ENCODE peak calls at places on chromosomes 2 and 18, in six cellular contexts. X is mesendoderm, T is neuronal stem cell, R is IMR-90, E is mesenchymal stem cell, J is H1. V is an unnamed sample.

GRCh38 chr2:215693269-215693998 is 257.6 kb upstream of the FN1 start:
- DNase-seq in X (peak), T (no peak), R (peak), E (peak), J (no peak), V (no peak)

GRCh38 chr2:42931818-42932195 is 139.4 kb upstream of the HAAO start:
- DNase-seq in X (peak), T (no peak), R (peak), E (no peak), J (no peak), V (no peak)

GRCh38 chr2:46385786-46386577 is 88.8 kb downstream of the EPAS1 start:
- DNase-seq in X (no peak), T (no peak), R (peak), E (no peak), J (no peak), V (peak)

GRCh38 chr2:110157153-110157793 is 41.7 kb upstream of the MALL start:
- DNase-seq in X (peak), T (peak), R (peak), E (peak), J (no peak), V (no peak)

GRCh38 chr18:10559566-10560456 is 34.0 kb downstream of the NAPG start:
- DNase-seq in X (peak), T (no peak), R (peak), E (no peak), J (no peak), V (peak)

GRCh38 chr2:54570925-54571694 is 115.0 kb downstream of the SPTBN1 start:
- DNase-seq in X (no peak), T (no peak), R (peak), E (peak), J (no peak), V (no peak)

GRCh38 chr2:99403084-99403483 is 65.9 kb downstream of the EIF5B start:
- DNase-seq in X (no peak), T (no peak), R (peak), E (no peak), J (no peak), V (no peak)

GRCh38 chr2:230765611-230766300 is 53.1 kb downstream of the CAB39 start:
- DNase-seq in X (peak), T (no peak), R (no peak), E (no peak), J (no peak), V (no peak)

GRCh38 chr18:49849331-49850217 is 36.2 kb upstream of the ACAA2 start:
- DNase-seq in X (peak), T (peak), R (peak), E (peak), J (peak), V (peak)

GRCh38 chr18:48660346-48661228 is 121.8 kb downstream of the CTIF start:
- DNase-seq in X (no peak), T (no peak), R (no peak), E (no peak), J (no peak), V (no peak)

GRCh38 chr18:54736981-54737380 is 91.3 kb upstream of the RAB27B start:
- DNase-seq in X (no peak), T (no peak), R (peak), E (peak), J (no peak), V (no peak)

GRCh38 chr2:132384491-132385186 is 32.0 kb upstream of the GPR39 start:
- DNase-seq in X (no peak), T (no peak), R (no peak), E (no peak), J (no peak), V (no peak)

GRCh38 chr2:69385443-69386151 is 1.4 kb downstream of the GFPT1 start:
- DNase-seq in X (peak), T (no peak), R (peak), E (peak), J (no peak), V (no peak)

GRCh38 chr2:222300725-222301295 is 2.0 kb upstream of the PAX3 start:
- DNase-seq in X (peak), T (no peak), R (no peak), E (no peak), J (no peak), V (no peak)

GRCh38 chr2:104577143-104577542 is 276.8 kb upstream of the POU3F3 start:
- DNase-seq in X (no peak), T (no peak), R (no peak), E (no peak), J (no peak), V (no peak)

GRCh38 chr2:178474560-178474959 is 3.8 kb downstream of the FKBP7 start:
- DNase-seq in X (no peak), T (no peak), R (no peak), E (no peak), J (no peak), V (no peak)

GRCh38 chr2:133338224-133338623 is 230.0 kb downstream of the NCKAP5 start:
- DNase-seq in X (no peak), T (no peak), R (peak), E (no peak), J (no peak), V (no peak)

GRCh38 chr18:49856531-49856930 is 43.2 kb upstream of the ACAA2 start:
- DNase-seq in X (no peak), T (no peak), R (no peak), E (no peak), J (no peak), V (no peak)

GRCh38 chr18:56709463-56709862 is 58.3 kb downstream of the WDR7 start:
- DNase-seq in X (peak), T (no peak), R (peak), E (peak), J (peak), V (no peak)

DNA sequence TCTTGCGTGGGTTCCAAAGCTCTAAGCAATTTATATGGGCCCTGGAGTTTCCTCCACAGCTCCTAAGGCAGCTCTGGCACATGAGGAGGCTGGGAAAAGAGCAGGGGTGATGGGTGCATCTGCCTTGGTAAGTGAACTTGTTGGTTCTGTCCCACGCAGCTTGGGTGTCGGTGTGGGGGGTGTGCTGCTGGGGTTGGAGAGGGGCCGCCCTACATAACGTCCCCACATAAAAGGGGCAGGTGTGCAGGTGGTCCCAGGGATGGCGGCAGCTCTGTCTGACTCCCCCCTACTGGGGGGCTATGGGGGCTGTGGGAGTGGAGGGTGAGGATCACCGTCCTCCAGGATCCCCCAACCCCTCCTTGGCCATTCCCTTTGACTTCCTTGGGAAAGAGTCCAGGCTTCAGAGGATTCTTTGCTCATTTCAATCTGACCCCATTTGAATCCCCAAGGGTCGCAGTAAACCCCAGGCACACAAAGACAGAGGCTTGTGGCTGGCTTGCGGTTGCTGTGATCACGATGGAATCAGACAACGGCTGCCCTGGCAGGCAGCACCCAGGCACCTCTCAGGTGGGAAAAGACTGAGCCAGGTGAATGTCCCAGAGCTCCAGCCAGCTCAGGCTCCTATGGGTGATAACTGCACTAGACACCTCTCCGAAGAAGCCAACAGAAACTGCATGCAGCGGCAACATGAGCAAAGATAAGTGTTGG is 34.5 kb upstream of the CD8A start:
- DNase-seq in X (no peak), T (no peak), R (no peak), E (no peak), J (no peak), V (no peak)
- H2BK15ac ChIP-seq in X (no peak), T (no peak), R (no peak), E (no peak), J (no peak), V (no peak)

GRCh38 chr2:240386321-240386720 is 49.1 kb upstream of the GPC1 start:
- DNase-seq in X (no peak), T (no peak), R (no peak), E (no peak), J (no peak), V (no peak)
- H2BK15ac ChIP-seq in X (no peak), T (peak), R (peak), E (peak), J (no peak), V (no peak)

GRCh38 chr2:32005371-32005976 is 5.3 kb downstream of the MEMO1 start:
- DNase-seq in X (no peak), T (no peak), R (no peak), E (no peak), J (no peak), V (no peak)
- H2BK15ac ChIP-seq in X (no peak), T (no peak), R (no peak), E (no peak), J (no peak), V (no peak)

GRCh38 chr2:239339241-239339640 is 61.6 kb downstream of the HDAC4 start:
- DNase-seq in X (no peak), T (no peak), R (no peak), E (no peak), J (no peak), V (no peak)
- H2BK15ac ChIP-seq in X (no peak), T (no peak), R (no peak), E (no peak), J (no peak), V (no peak)

GRCh38 chr2:138956116-138956515 is 175.9 kb upstream of the NXPH2 start:
- DNase-seq in X (no peak), T (no peak), R (no peak), E (no peak), J (no peak), V (no peak)
- H2BK15ac ChIP-seq in X (no peak), T (no peak), R (no peak), E (no peak), J (no peak), V (no peak)

DNA sequence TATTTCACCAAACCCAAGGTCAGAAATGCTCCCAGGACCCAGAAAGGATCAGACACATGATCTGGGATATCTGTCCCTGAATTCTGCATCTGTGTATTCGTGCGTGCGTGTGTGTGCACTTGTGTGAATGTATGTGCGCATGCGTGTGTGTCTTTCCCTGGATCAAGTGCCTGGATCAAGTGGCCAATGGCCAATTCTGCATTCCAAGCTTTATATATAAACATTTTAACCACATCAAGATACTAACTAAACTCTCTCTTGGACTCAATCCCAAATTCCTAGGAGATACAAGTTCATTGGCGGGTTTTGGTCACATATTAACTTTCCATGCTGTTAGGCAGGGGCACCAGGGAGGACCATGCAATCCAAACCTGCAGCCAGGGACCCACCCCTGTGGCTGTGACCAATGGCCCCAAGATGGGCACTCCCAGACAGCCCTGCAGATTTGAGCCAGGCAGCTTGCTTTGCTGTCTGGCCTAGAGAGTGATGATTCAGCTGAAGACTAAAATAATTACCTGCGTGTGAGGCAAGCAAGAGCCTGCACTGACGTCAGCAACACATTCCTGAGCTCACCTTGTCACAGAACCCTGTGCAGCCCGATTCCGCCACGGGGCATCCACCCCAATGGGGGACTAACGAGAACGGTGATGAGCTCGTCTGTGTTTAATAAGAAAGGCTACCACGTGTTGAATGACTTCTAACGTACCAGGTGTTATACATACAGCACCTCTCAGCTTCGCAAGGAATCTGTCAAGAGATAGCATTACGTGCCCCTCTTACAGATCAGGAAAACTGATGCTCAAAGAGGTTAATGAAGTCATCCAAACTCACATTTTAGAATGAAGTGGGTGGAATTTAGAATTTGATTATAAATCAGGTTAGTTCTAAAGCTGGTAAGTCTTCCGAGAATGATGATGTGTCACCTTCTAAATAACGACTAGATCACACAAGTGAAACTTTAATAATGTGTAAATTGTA is 45.4 kb upstream of the ROCK2 start:
- DNase-seq in X (peak), T (no peak), R (peak), E (peak), J (no peak), V (no peak)
- H2BK15ac ChIP-seq in X (no peak), T (no peak), R (peak), E (no peak), J (peak), V (no peak)

DNA sequence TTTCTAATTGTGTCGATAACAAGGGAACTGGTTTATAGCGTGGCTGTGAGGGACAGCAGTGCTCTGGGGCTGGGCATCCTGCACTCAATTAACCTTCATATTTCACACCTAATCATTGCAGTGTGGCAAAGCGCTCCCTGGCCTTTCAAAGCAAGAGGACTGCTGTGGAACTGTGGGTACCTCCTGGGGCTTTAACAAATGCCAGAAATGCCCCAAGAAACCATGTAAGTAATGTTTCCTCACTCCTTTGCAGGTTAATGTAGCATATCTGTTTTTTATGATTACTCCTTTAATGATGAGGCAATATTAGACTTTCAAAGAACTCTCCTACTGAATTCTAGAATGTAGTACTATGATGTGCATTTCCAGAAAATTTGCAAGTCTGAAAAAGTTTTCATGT is 259.0 kb upstream of the RASGRP3 start:
- DNase-seq in X (peak), T (no peak), R (no peak), E (no peak), J (no peak), V (no peak)
- H2BK15ac ChIP-seq in X (no peak), T (no peak), R (peak), E (no peak), J (no peak), V (no peak)